ENCODE peak calls at places on chromosomes 1 and 21, in seven cellular contexts. C, P, M, D, X, R and S are unnamed samples.

GRCh38 chr1:167317463-167317862 is 96.8 kb downstream of the POU2F1 start:
- DNase-seq in X (no peak), M (no peak), C (no peak), P (no peak), R (no peak), D (no peak), S (no peak)

GRCh38 chr1:168280577-168280976 is at the start of gene TBX19:
- DNase-seq in M (no peak), R (no peak), P (no peak), X (no peak), D (no peak), C (no peak), S (no peak)

GRCh38 chr1:5513891-5514515 is 478.2 kb downstream of the NPHP4 start:
- DNase-seq in M (no peak), P (no peak), R (no peak), D (no peak), C (no peak), X (no peak), S (no peak)

GRCh38 chr1:55868026-55868425 is 652.9 kb upstream of the USP24 start:
- DNase-seq in D (no peak), P (no peak), R (no peak), M (no peak), X (peak; percentile 50), C (no peak), S (no peak)

GRCh38 chr1:61092643-61093042 is 10.3 kb downstream of the NFIA start:
- DNase-seq in X (no peak), R (no peak), P (no peak), C (no peak), M (no peak), D (no peak), S (no peak)

GRCh38 chr1:114458208-114458777 is 52.7 kb downstream of the TRIM33 start:
- DNase-seq in P (no peak), X (peak; percentile 80), M (no peak), R (no peak), D (no peak), C (no peak), S (no peak)

GRCh38 chr1:51861669-51862068 is 16.9 kb downstream of the NRDC start:
- DNase-seq in P (no peak), X (peak; percentile 51), R (no peak), C (no peak), M (no peak), D (no peak), S (no peak)

GRCh38 chr1:184215274-184215925 is 163.9 kb downstream of the TSEN15 start:
- DNase-seq in D (no peak), X (no peak), R (no peak), C (no peak), P (no peak), M (no peak), S (no peak)

GRCh38 chr1:153728305-153729066 is 636 bp downstream of the INTS3 start:
- DNase-seq in M (peak; percentile 63), D (peak; percentile 50), P (peak; percentile 53), X (peak; percentile 48), C (peak; percentile 81), R (peak; percentile 49), S (no peak)

GRCh38 chr1:77658271-77658670 is 24.2 kb downstream of the ZZZ3 start:
- DNase-seq in R (no peak), D (no peak), P (no peak), X (no peak), C (no peak), M (no peak), S (no peak)

GRCh38 chr1:77649127-77649526 is 33.3 kb downstream of the ZZZ3 start:
- DNase-seq in R (no peak), P (no peak), M (no peak), C (no peak), X (no peak), D (no peak), S (no peak)

GRCh38 chr1:77655431-77655974 is 27.0 kb downstream of the ZZZ3 start:
- DNase-seq in P (peak; percentile 58), R (no peak), M (no peak), C (peak; percentile 49), D (no peak), X (peak; percentile 32), S (no peak)

GRCh38 chr1:77652179-77652745 is 30.2 kb downstream of the ZZZ3 start:
- DNase-seq in C (no peak), D (no peak), M (no peak), P (no peak), R (no peak), X (peak; percentile 45), S (no peak)

GRCh38 chr1:77652970-77653516 is 29.4 kb downstream of the ZZZ3 start:
- DNase-seq in C (no peak), D (no peak), P (no peak), X (no peak), R (no peak), M (no peak), S (no peak)
- H3K27ac ChIP-seq in C (no peak overlapping the region), D (peak overlapping the region; percentile 38), P (no peak overlapping the region), X (no peak overlapping the region), R (no peak overlapping the region), M (no peak overlapping the region), S (no peak overlapping the region)

GRCh38 chr1:103937763-103938357 is 188.2 kb downstream of the AMY1C start:
- DNase-seq in P (no peak), D (no peak), X (no peak), M (no peak), R (no peak), C (no peak), S (no peak)
- H3K27ac ChIP-seq in P (no peak overlapping the region), D (no peak overlapping the region), X (no peak overlapping the region), M (no peak overlapping the region), R (no peak overlapping the region), C (no peak overlapping the region), S (no peak overlapping the region)

DNA sequence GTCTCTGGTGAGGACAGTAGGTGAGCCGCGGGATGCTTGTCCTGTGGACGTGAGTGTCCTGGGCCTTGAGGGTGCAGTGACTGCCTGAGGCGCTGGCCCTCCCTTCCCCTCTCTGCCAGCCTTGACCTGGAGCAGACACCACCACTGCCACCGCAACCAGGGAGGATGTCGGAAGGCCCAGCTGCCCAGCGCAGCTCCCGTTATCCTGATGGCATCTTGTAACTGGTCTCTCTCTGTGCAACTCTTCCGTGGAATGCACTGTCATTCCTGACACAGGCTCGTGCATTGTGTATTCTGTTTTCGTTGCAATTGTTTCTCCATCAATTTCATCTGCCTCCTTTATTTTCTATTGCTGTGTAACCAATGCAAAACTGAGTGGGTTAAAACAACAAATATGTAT is 118.2 kb downstream of the PCBP3 start:
- DNase-seq in R (no peak), M (no peak), D (no peak), X (no peak), P (no peak), C (no peak), S (no peak)
- H3K27ac ChIP-seq in R (no peak overlapping the region), M (no peak overlapping the region), D (no peak overlapping the region), X (no peak overlapping the region), P (no peak overlapping the region), C (no peak overlapping the region), S (no peak overlapping the region)

DNA sequence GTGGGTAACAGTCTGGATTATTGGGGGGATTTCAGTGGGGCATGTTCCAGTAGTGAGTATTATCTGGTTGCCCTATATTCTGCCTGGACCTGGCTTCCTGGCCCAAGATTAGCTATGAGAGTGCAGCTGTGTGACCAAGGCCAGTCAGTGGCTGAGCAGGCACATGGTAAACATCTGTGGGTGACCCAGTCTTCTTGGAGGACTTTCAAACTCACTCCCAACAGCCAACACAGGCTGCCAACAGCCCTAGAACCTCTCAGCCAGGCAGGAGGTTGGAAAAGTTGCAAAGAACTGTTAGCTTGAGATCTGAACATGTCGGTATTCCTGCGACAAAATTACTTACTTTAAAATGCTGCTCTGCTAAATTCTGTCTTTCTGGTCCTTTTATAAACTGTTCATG is 192.4 kb downstream of the TGFBR3 start:
- DNase-seq in X (peak; percentile 61), C (no peak), R (no peak), P (no peak), D (no peak), M (peak; percentile 25), S (no peak)
- H3K27ac ChIP-seq in X (no peak overlapping the region), C (no peak overlapping the region), R (no peak overlapping the region), P (no peak overlapping the region), D (no peak overlapping the region), M (peak overlapping the region; percentile 58), S (no peak overlapping the region)

GRCh38 chr21:21236981-21237380 is 238.8 kb downstream of the NCAM2 start:
- DNase-seq in R (no peak), X (no peak), M (no peak), P (no peak), D (no peak), C (no peak), S (no peak)
- H3K27ac ChIP-seq in R (no peak overlapping the region), X (no peak overlapping the region), M (no peak overlapping the region), P (no peak overlapping the region), D (no peak overlapping the region), C (peak overlapping the region; percentile 55), S (no peak overlapping the region)

DNA sequence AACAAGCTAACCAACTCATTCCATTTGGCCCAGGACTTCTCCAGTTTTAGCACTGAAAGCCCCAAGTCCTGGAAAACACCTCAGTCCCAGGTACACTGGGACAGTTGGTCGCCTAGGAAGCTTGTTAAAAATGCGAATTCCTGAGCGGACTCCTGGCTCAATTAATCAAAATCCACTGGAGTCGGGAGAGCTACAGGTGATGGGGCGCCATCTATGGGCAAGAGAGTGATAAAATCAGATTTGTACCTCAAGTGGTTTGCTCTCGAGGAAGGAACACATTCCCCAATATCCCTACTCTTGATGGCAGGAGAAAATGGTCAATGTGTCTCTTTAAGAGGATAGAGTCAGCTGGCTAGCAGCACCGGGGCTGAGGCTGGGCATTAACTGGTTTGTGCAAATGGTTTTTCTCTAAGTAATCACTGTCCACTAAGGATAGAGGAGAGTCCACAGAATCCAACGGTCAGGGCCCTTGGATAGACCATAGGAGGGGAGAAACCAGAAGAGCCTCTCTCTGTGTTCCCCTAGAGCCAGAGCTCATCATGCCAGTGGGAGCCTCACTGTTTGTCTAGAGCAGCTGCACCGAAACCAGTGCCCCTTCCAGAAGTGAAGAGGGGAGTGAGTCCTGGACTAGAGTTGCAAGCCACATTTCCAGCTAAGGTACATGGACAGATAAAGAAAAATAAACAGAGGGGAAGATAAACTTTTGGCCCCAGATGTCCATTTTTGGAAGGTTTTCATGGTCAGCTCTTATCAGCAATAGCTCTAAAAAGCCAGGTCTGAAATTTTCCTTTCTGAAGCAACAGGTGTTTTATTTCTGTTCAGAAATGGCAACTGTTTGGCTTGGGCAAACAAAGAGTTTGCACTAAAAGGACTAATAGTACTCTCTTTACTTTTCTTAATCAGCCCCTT is 148.5 kb downstream of the TENT5C start:
- DNase-seq in D (peak; percentile 55), C (peak; percentile 57), P (peak; percentile 79), M (peak; percentile 29), R (peak; percentile 63), X (peak; percentile 59), S (no peak)
- H3K27ac ChIP-seq in D (no peak overlapping the region), C (no peak overlapping the region), P (no peak overlapping the region), M (no peak overlapping the region), R (no peak overlapping the region), X (no peak overlapping the region), S (no peak overlapping the region)